ENCODE peak calls at places on chromosomes 4 and X, in five cellular contexts. U, B, E, X and G are unnamed samples.

GRCh38 chr4:27267435-27268355 is 407.1 kb downstream of the STIM2 start:
- DNase-seq in X (no peak), U (no peak), B (no peak), E (no peak), G (no peak)

GRCh38 chrX:22192419-22193086 is 80.2 kb upstream of the CBLL2 start:
- DNase-seq in E (peak; percentile 36), X (peak; percentile 61), U (peak; percentile 37), B (peak; percentile 71), G (peak; percentile 69)

GRCh38 chr4:158870282-158871049 is 101.6 kb downstream of the FNIP2 start:
- DNase-seq in B (no peak), X (no peak), U (no peak), E (no peak), G (no peak)

GRCh38 chr4:10100734-10101216 is 15.8 kb downstream of the WDR1 start:
- DNase-seq in B (no peak), X (peak; percentile 79), E (no peak), U (peak; percentile 52), G (no peak)

GRCh38 chr4:17797808-17798207 is 12.7 kb downstream of the DCAF16 start:
- DNase-seq in U (no peak), E (no peak), B (no peak), X (no peak), G (no peak)

GRCh38 chrX:119427024-119427794 is 28.1 kb downstream of the SLC25A43 start:
- DNase-seq in E (peak; percentile 10), X (no peak), B (no peak), U (peak; percentile 26), G (no peak)

GRCh38 chrX:54470054-54470760 is 25.8 kb downstream of the FGD1 start:
- DNase-seq in X (no peak), B (no peak), U (no peak), E (no peak), G (no peak)

GRCh38 chrX:34656842-34657780 is at the start of gene TMEM47:
- DNase-seq in B (peak; percentile 67), E (no peak), U (peak; percentile 78), X (peak; percentile 72), G (peak; percentile 59)

GRCh38 chr4:139655116-139655515 is 10.5 kb upstream of the MGST2 start:
- DNase-seq in U (no peak), B (peak; percentile 71), X (no peak), E (no peak), G (no peak)

GRCh38 chrX:24023972-24024664 is 2.9 kb downstream of the KLHL15 start:
- DNase-seq in U (no peak), X (no peak), E (no peak), B (no peak), G (no peak)

GRCh38 chrX:152958047-152958446 is 35.9 kb downstream of the PNMA5 start:
- DNase-seq in E (no peak), X (no peak), U (no peak), B (no peak), G (no peak)

GRCh38 chrX:20224814-20225487 is 41.8 kb downstream of the RPS6KA3 start:
- DNase-seq in X (no peak), E (no peak), U (no peak), B (no peak), G (no peak)

GRCh38 chr4:125198916-125199315 is 115.8 kb upstream of the FAT4 start:
- DNase-seq in E (no peak), U (no peak), X (no peak), B (no peak), G (no peak)

GRCh38 chrX:105698386-105698785 is 124.0 kb upstream of the NRK start:
- DNase-seq in X (no peak), E (no peak), U (no peak), B (no peak), G (no peak)

GRCh38 chrX:43456056-43456455 is 200.0 kb upstream of the MAOA start:
- DNase-seq in E (no peak), U (no peak), B (peak; percentile 44), X (no peak), G (no peak)

GRCh38 chr4:88219099-88219498 is 60.7 kb upstream of the ABCG2 start:
- DNase-seq in X (no peak), U (peak; percentile 25), E (no peak), B (no peak), G (no peak)

GRCh38 chr4:8160572-8160971 is 2.0 kb upstream of the ABLIM2 start:
- DNase-seq in U (no peak), X (no peak), E (no peak), B (no peak), G (no peak)

GRCh38 chr4:152374153-152374552 is 161.7 kb downstream of the FBXW7 start:
- DNase-seq in U (no peak), E (no peak), B (no peak), X (no peak), G (no peak)

GRCh38 chrX:119728487-119728886 is 29.9 kb upstream of the SOWAHD start:
- DNase-seq in U (no peak), E (no peak), X (no peak), B (peak; percentile 34), G (no peak)

GRCh38 chrX:10512258-10512657 is 108.1 kb downstream of the MID1 start:
- DNase-seq in X (no peak), B (no peak), E (no peak), U (no peak), G (no peak)

GRCh38 chrX:23838953-23839352 is 56.0 kb downstream of the SAT1 start:
- DNase-seq in B (no peak), U (no peak), E (no peak), X (no peak), G (no peak)

GRCh38 chr4:74039065-74039763 is 725 bp upstream of the CXCL3 start:
- DNase-seq in U (no peak), E (no peak), X (no peak), B (no peak), G (no peak)

GRCh38 chr4:74041418-74041817 is 2.9 kb upstream of the CXCL3 start:
- DNase-seq in B (no peak), X (no peak), U (no peak), E (no peak), G (no peak)

GRCh38 chr4:74038161-74039064 is at the start of gene CXCL3:
- DNase-seq in U (peak; percentile 80), X (peak; percentile 88), B (peak; percentile 76), E (no peak), G (peak; percentile 75)

GRCh38 chr4:74033721-74034120 is 4.8 kb downstream of the CXCL3 start:
- DNase-seq in E (no peak), X (no peak), B (no peak), U (no peak), G (no peak)

GRCh38 chr4:74037076-74037475 is 1.4 kb downstream of the CXCL3 start:
- DNase-seq in E (no peak), B (peak; percentile 13), U (no peak), X (no peak), G (no peak)
- TF ChIP-seq CTCF in E (no peak), B (no peak), U (no peak), X (no peak), G (no peak)

DNA sequence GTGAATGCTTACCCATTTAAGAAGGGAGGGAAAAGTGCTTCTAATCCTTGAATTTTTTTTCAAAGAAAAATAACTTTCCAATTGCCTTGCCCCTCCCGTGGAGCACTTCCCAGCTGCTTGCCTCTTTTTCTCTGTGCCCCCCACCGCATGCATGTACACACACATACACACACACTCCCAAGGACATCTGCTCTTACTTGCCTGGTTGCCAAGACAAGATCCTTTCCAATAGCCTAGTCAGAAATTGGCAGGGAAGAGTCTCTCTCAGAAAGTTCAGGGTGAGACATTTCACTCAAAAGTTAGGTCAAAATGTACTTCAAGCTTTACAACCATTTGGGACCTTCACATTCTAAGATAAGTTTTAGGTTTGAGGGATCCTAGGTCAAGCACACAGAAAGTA is 10.9 kb downstream of the HHIP start:
- DNase-seq in X (no peak), U (no peak), E (no peak), B (no peak), G (no peak)
- H3K27ac ChIP-seq in X (no peak overlapping the region), U (no peak overlapping the region), E (no peak overlapping the region), B (no peak overlapping the region), G (no peak overlapping the region)

GRCh38 chr4:142354041-142354440 is 492.1 kb downstream of the INPP4B start:
- DNase-seq in E (no peak), X (no peak), U (no peak), B (no peak), G (no peak)

GRCh38 chr4:142350886-142351285 is 495.2 kb downstream of the INPP4B start:
- DNase-seq in B (no peak), U (no peak), E (no peak), X (no peak), G (no peak)

GRCh38 chr4:142352682-142353081 is 493.4 kb downstream of the INPP4B start:
- DNase-seq in U (no peak), X (no peak), B (no peak), E (no peak), G (no peak)

GRCh38 chr4:142353149-142353738 is 492.9 kb downstream of the INPP4B start:
- DNase-seq in B (no peak), E (no peak), X (no peak), U (peak; percentile 15), G (no peak)

DNA sequence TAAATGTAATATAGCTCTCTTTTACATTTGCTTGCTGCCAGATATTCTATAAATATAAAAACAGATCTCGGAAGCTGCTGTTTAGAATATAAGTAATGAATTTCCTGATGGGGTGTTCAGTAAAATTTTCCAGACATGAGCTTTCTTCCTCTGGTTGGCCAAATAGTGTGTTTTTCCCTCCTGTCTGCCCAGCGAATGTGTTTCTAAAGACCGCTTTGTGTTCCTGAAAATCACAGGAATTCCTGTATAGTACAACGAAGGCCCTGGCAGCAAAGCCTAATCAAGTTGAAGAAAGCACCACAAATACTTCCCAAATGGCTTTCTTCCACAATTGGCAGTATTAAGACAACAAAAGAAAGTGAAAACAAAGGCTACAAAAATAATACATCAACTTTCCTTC is 494.1 kb downstream of the INPP4B start:
- DNase-seq in B (no peak), E (no peak), X (no peak), U (no peak), G (no peak)
- H3K4me3 ChIP-seq in B (no peak overlapping the region), E (no peak overlapping the region), X (no peak overlapping the region), U (no peak overlapping the region), G (no peak overlapping the region)

DNA sequence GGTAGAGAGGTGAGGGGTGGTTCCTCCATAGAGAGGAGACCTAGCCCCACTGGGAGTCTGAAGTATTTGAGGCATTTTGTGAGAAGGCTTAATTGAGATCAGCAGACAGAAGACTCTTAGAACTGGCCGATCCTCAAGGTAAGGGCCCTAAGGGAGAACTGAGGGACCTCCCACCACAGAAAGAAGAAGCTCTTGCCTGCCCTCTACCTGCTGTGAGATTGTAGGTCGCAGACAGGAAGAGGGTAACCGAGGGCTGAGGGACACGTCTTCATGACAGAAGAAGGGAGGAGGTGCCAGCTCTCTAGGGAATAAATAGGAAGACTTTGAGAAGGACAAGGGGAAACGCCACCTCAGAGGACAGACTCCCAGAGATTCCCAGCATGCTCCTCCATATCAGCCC is 24.1 kb upstream of the MAGEC1 start:
- DNase-seq in E (no peak), X (no peak), B (no peak), U (no peak), G (no peak)
- TF ChIP-seq CTCF in E (no peak), X (no peak), B (no peak), U (no peak), G (no peak)

GRCh38 chrX:38225093-38225492 is 4.4 kb upstream of the SRPX start:
- DNase-seq in E (no peak), B (no peak), U (no peak), X (no peak), G (no peak)
- H3K27ac ChIP-seq in E (no peak overlapping the region), B (no peak overlapping the region), U (peak overlapping the region; percentile 70), X (no peak overlapping the region), G (peak overlapping the region; percentile 70)